ENCODE peak calls at places on chromosomes 13 and 19, in four cellular contexts. B is transverse colon, N is fibroblast of lung, Z is right atrium auricular region. C is an unnamed sample.

GRCh38 chr19:33678796-33679195 is 57.0 kb downstream of the CHST8 start:
- DNase-seq in B (no peak), N (no peak), Z (no peak), C (no peak)

GRCh38 chr19:39403331-39404312 is 3.0 kb upstream of the ZFP36 start:
- DNase-seq in B (peak; percentile 99), N (peak; percentile 100), Z (peak; percentile 100), C (peak; percentile 99)

GRCh38 chr13:111467111-111467890 is 146.9 kb downstream of the TEX29 start:
- DNase-seq in B (no peak), N (no peak), Z (no peak), C (no peak)

GRCh38 chr13:97364031-97364430 is 69.9 kb upstream of the RAP2A start:
- DNase-seq in B (no peak), N (no peak), Z (no peak), C (no peak)

GRCh38 chr13:50990540-50991506 is 81.2 kb downstream of the RNASEH2B start:
- DNase-seq in B (peak; percentile 32), N (peak; percentile 80), Z (peak; percentile 77), C (peak; percentile 69)

GRCh38 chr19:2330632-2331284 is 2.3 kb downstream of the SPPL2B start:
- DNase-seq in B (peak; percentile 93), N (no peak), Z (no peak), C (peak; percentile 89)

GRCh38 chr13:73754727-73755292 is 379.4 kb downstream of the KLF12 start:
- DNase-seq in B (no peak), N (peak; percentile 73), Z (no peak), C (peak; percentile 81)

GRCh38 chr19:41023193-41023592 is 32.1 kb downstream of the CYP2B6 start:
- DNase-seq in B (no peak), N (no peak), Z (no peak), C (no peak)

GRCh38 chr13:23321534-23322241 is 111.8 kb downstream of the SACS start:
- DNase-seq in B (peak; percentile 17), N (peak; percentile 90), Z (peak; percentile 83), C (peak; percentile 62)

GRCh38 chr13:34349091-34349722 is 531.3 kb downstream of the RFC3 start:
- DNase-seq in B (peak; percentile 25), N (peak; percentile 95), Z (no peak), C (peak; percentile 40)

GRCh38 chr13:33176526-33176925 is 109.0 kb downstream of the STARD13 start:
- DNase-seq in B (no peak), N (peak; percentile 42), Z (no peak), C (no peak)

GRCh38 chr13:49308977-49309408 is 61.3 kb downstream of the CDADC1 start:
- DNase-seq in B (no peak), N (peak; percentile 53), Z (peak; percentile 75), C (no peak)

GRCh38 chr19:29666634-29667389 is 1.6 kb downstream of the PLEKHF1 start:
- DNase-seq in B (peak; percentile 55), N (peak; percentile 76), Z (peak; percentile 81), C (peak; percentile 82)

GRCh38 chr13:82647540-82647939 is 1234.7 kb downstream of the SLITRK1 start:
- DNase-seq in B (no peak), N (no peak), Z (no peak), C (no peak)

GRCh38 chr13:99617474-99618255 is 116.4 kb downstream of the TM9SF2 start:
- DNase-seq in B (peak; percentile 21), N (peak; percentile 62), Z (no peak), C (peak; percentile 86)

GRCh38 chr19:16872728-16873127 is 16.1 kb upstream of the F2RL3 start:
- DNase-seq in B (no peak), N (no peak), Z (no peak), C (no peak)

GRCh38 chr19:6015841-6016545 is 38.1 kb upstream of the RANBP3 start:
- DNase-seq in B (no peak), N (no peak), Z (no peak), C (no peak)

GRCh38 chr19:8459520-8460260 is 14.9 kb downstream of the HNRNPM start:
- DNase-seq in B (no peak), N (peak; percentile 69), Z (no peak), C (no peak)

GRCh38 chr19:40650749-40651305 is 39.6 kb downstream of the NUMBL start:
- DNase-seq in B (no peak), N (peak; percentile 94), Z (peak; percentile 80), C (no peak)

GRCh38 chr19:14073925-14074838 is 1.6 kb downstream of the MISP3 start:
- DNase-seq in B (peak; percentile 78), N (no peak), Z (peak; percentile 63), C (peak; percentile 62)

GRCh38 chr13:21673592-21674270 is 2.9 kb downstream of the FGF9 start:
- DNase-seq in B (peak; percentile 60), N (peak; percentile 31), Z (no peak), C (peak; percentile 76)

GRCh38 chr13:21675095-21676007 is 4.5 kb downstream of the FGF9 start:
- DNase-seq in B (peak; percentile 54), N (no peak), Z (no peak), C (peak; percentile 61)

GRCh38 chr13:21676611-21677021 is 5.7 kb downstream of the FGF9 start:
- DNase-seq in B (peak; percentile 42), N (no peak), Z (no peak), C (peak; percentile 54)

GRCh38 chr13:21672811-21673591 is 2.1 kb downstream of the FGF9 start:
- DNase-seq in B (no peak), N (no peak), Z (no peak), C (no peak)

GRCh38 chr13:21674271-21675009 is 3.6 kb downstream of the FGF9 start:
- DNase-seq in B (peak; percentile 23), N (no peak), Z (no peak), C (peak; percentile 62)
- H3K27me3 ChIP-seq in B (peaks cover 61% of the 10 kb centered on the region), N (peaks cover 45% of the 10 kb centered on the region), Z (no peaks in the 10 kb centered on the region), C (peaks cover 18% of the 10 kb centered on the region)

GRCh38 chr19:17950310-17951150 is 16.4 kb upstream of the KCNN1 start:
- DNase-seq in B (no peak), N (no peak), Z (no peak), C (no peak)
- H3K27me3 ChIP-seq in B (peaks cover 67% of the 10 kb centered on the region), N (peaks cover 44% of the 10 kb centered on the region), Z (peaks cover 44% of the 10 kb centered on the region), C (peaks cover 50% of the 10 kb centered on the region)

GRCh38 chr13:27928805-27929753 is 9.3 kb downstream of the PDX1 start:
- DNase-seq in B (no peak), N (no peak), Z (no peak), C (no peak)
- H3K27me3 ChIP-seq in B (peaks cover 95% of the 10 kb centered on the region), N (peaks cover 51% of the 10 kb centered on the region), Z (peaks cover 45% of the 10 kb centered on the region), C (peaks cover 80% of the 10 kb centered on the region)

GRCh38 chr19:19362075-19362474 is 41.4 kb downstream of the MAU2 start:
- DNase-seq in B (no peak), N (no peak), Z (no peak), C (no peak)
- H3K27me3 ChIP-seq in B (no peaks in the 10 kb centered on the region), N (no peaks in the 10 kb centered on the region), Z (no peaks in the 10 kb centered on the region), C (no peaks in the 10 kb centered on the region)

GRCh38 chr19:3464797-3465235 is 15.5 kb downstream of the SMIM24 start:
- DNase-seq in B (no peak), N (no peak), Z (no peak), C (no peak)
- H3K27me3 ChIP-seq in B (no peaks in the 10 kb centered on the region), N (no peaks in the 10 kb centered on the region), Z (no peaks in the 10 kb centered on the region), C (peaks cover 23% of the 10 kb centered on the region)

GRCh38 chr19:35851213-35852028 is 883 bp downstream of the NPHS1 start:
- DNase-seq in B (no peak), N (no peak), Z (no peak), C (peak; percentile 36)
- H3K27me3 ChIP-seq in B (peaks cover 84% of the 10 kb centered on the region), N (peaks cover 25% of the 10 kb centered on the region), Z (peaks cover 26% of the 10 kb centered on the region), C (peaks cover 42% of the 10 kb centered on the region)

C was measured in hepatocyte.